ENCODE peak calls at places on chromosomes 3 and 15, in nine cellular contexts. A, Y, B, E, S, U, C, K and H are unnamed samples.

GRCh38 chr3:66053783-66054094 is 15.0 kb upstream of the MAGI1 start:
- DNase-seq in A (no peak), U (no peak), B (no peak), S (no peak), K (no peak), C (no peak), Y (no peak), E (no peak), H (no peak)

GRCh38 chr3:179321585-179322322 is 1.1 kb upstream of the ZNF639 start:
- DNase-seq in C (peak), B (peak), S (peak), U (peak), K (peak), Y (no peak), E (peak), A (peak), H (peak)

GRCh38 chr3:70985572-70985971 is 598.0 kb downstream of the FOXP1 start:
- DNase-seq in Y (no peak), B (no peak), K (no peak), A (no peak), S (no peak), E (no peak), C (no peak), U (no peak), H (no peak)

GRCh38 chr3:128506721-128507120 is 13.7 kb upstream of the GATA2 start:
- DNase-seq in Y (no peak), A (no peak), U (no peak), E (no peak), C (no peak), S (no peak), B (no peak), K (no peak), H (no peak)

GRCh38 chr3:170826047-170826446 is 43.9 kb downstream of the RPL22L1 start:
- DNase-seq in S (no peak), B (no peak), U (no peak), A (no peak), Y (no peak), E (no peak), K (no peak), C (no peak), H (no peak)

GRCh38 chr3:172357850-172358754 is 90.2 kb downstream of the GHSR start:
- DNase-seq in Y (no peak), C (no peak), S (no peak), A (peak), U (peak), B (peak), E (no peak), K (peak), H (peak)

GRCh38 chr15:64501396-64501716 is 41.0 kb downstream of the ZNF609 start:
- DNase-seq in Y (no peak), A (no peak), C (no peak), U (no peak), S (no peak), K (peak), B (no peak), E (no peak), H (no peak)

GRCh38 chr3:52221141-52221562 is 4.3 kb downstream of the TLR9 start:
- DNase-seq in E (no peak), A (no peak), Y (no peak), U (no peak), C (no peak), K (no peak), S (no peak), B (no peak), H (no peak)

GRCh38 chr3:71724584-71725278 is 471 bp downstream of the EIF4E3 start:
- DNase-seq in B (no peak), S (no peak), U (no peak), Y (no peak), C (no peak), A (peak), E (peak), K (peak), H (peak)

GRCh38 chr3:55285156-55285555 is 201.9 kb downstream of the WNT5A start:
- DNase-seq in A (peak), K (peak), C (no peak), Y (no peak), S (no peak), B (no peak), E (no peak), U (no peak), H (no peak)

GRCh38 chr15:58258501-58259274 is 120.5 kb downstream of the AQP9 start:
- DNase-seq in E (no peak), K (peak), A (peak), Y (no peak), S (no peak), B (peak), C (no peak), U (no peak), H (peak)

GRCh38 chr3:129402210-129402609 is 26.2 kb downstream of the EFCAB12 start:
- DNase-seq in Y (no peak), B (no peak), S (no peak), U (no peak), E (no peak), C (no peak), K (no peak), A (no peak), H (no peak)

GRCh38 chr3:187958432-187959003 is 195.4 kb upstream of the LPP start:
- DNase-seq in K (no peak), C (no peak), U (no peak), E (no peak), Y (peak), S (no peak), A (no peak), B (no peak), H (no peak)

GRCh38 chr3:127454968-127455367 is 135.6 kb downstream of the TPRA1 start:
- DNase-seq in C (no peak), U (no peak), E (no peak), A (no peak), K (no peak), S (no peak), B (no peak), Y (no peak), H (no peak)

GRCh38 chr15:77069521-77070121 is 1.3 kb downstream of the TSPAN3 start:
- DNase-seq in E (peak), C (no peak), K (no peak), B (no peak), Y (no peak), U (no peak), S (no peak), A (no peak), H (peak)

GRCh38 chr15:77070180-77070499 is 769 bp downstream of the TSPAN3 start:
- DNase-seq in U (no peak), C (no peak), A (no peak), Y (no peak), E (no peak), B (no peak), K (no peak), S (no peak), H (no peak)

GRCh38 chr15:77066961-77067690 is 3.8 kb downstream of the TSPAN3 start:
- DNase-seq in S (no peak), K (no peak), C (no peak), A (peak), U (no peak), B (no peak), Y (no peak), E (peak), H (peak)

GRCh38 chr15:77068633-77069032 is 2.3 kb downstream of the TSPAN3 start:
- DNase-seq in U (no peak), A (no peak), K (no peak), S (no peak), E (no peak), C (no peak), B (no peak), Y (no peak), H (no peak)

DNA sequence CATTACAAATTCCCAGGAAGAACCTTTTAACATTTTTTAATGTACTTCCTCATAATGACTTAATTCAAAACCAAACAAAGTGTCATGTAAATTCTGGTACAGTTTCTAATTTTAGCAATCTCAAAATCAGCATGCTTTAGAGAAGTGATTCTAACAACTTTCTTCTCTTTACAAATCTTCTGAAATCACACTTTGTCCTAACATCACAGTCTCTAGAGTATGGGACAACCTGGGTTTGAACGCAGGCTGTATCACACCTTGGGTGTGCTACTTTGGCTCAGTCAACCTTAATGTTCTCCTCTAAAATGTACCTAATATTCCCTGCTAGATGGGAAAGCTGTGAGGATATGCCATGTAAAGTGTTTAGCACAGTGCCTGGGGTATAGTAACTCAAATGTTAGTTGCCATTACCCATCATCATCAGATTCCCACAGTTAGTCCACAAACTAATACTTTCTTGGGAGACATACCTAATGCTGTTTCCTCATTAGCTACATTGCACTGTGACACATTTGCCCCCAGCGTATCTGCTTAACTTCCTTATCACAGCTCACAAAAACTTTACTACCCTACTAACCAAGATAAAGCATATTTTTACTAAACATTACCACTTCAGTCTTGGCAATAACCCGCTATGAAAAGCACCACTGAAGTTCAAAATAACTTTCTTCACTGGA is 3.1 kb downstream of the TSPAN3 start:
- DNase-seq in K (no peak), C (no peak), Y (no peak), A (peak), E (no peak), U (no peak), B (no peak), S (no peak), H (no peak)
- H3K4me3 ChIP-seq in K (no peak), C (no peak), Y (no peak), A (no peak), E (peak), U (no peak), B (no peak), S (no peak), H (no peak)

DNA sequence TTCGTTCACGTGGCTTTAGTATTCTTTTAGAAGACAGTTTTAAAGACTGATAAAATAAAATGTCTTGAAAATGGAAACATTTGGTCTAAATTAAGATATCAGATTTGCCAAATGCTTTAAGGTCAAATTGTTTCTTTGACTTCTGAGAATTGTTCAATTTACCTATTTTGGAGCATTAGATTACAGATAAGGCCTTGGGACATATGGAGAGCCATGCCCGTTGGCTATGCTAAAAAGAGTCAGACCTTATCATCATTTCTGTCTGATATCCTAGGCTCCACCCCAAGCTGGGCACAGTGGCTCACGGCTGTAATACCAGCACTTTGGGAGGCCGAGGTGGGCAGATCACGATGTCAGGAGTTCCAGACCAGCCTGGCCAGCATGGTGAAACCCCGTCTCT is 13.0 kb downstream of the ZNF445 start:
- DNase-seq in K (no peak), A (no peak), C (no peak), U (no peak), S (no peak), E (no peak), Y (no peak), B (no peak), H (no peak)
- TF ChIP-seq CTCF in K (no peak), A (no peak), C (no peak), U (no peak), S (no peak), E (no peak), Y (no peak), B (no peak), H (no peak)

GRCh38 chr15:81419304-81419943 is 45.4 kb upstream of the TMC3 start:
- DNase-seq in C (peak), B (peak), A (no peak), S (peak), U (peak), K (peak), Y (no peak), E (peak), H (peak)
- H3K4me3 ChIP-seq in C (no peak), B (no peak), A (no peak), S (no peak), U (no peak), K (no peak), Y (no peak), E (peak), H (no peak)

GRCh38 chr15:95998935-95999334 is 331.6 kb upstream of the NR2F2 start:
- DNase-seq in A (no peak), C (no peak), K (no peak), B (no peak), E (no peak), S (no peak), U (no peak), Y (no peak), H (no peak)
- TF ChIP-seq CTCF in A (no peak), C (no peak), K (no peak), B (no peak), E (no peak), S (no peak), U (no peak), Y (no peak), H (no peak)

GRCh38 chr3:114762144-114762543 is 384.9 kb downstream of the ZBTB20 start:
- DNase-seq in S (no peak), C (no peak), K (no peak), B (no peak), E (no peak), A (no peak), U (no peak), Y (no peak), H (no peak)

GRCh38 chr3:114764056-114764492 is 383.0 kb downstream of the ZBTB20 start:
- DNase-seq in B (peak), Y (no peak), U (peak), E (peak), A (no peak), C (no peak), S (peak), K (peak), H (peak)

GRCh38 chr3:114756506-114757279 is 390.4 kb downstream of the ZBTB20 start:
- DNase-seq in C (no peak), A (peak), K (peak), E (no peak), U (peak), S (peak), B (peak), Y (no peak), H (peak)

GRCh38 chr3:114760679-114761078 is 386.4 kb downstream of the ZBTB20 start:
- DNase-seq in C (no peak), K (no peak), A (no peak), E (no peak), S (no peak), U (no peak), B (no peak), Y (no peak), H (no peak)

GRCh38 chr3:114758828-114759709 is 388.0 kb downstream of the ZBTB20 start:
- DNase-seq in S (peak), K (peak), Y (no peak), U (peak), A (peak), B (peak), E (no peak), C (no peak), H (peak)
- H3K4me3 ChIP-seq in S (peak), K (peak), Y (no peak), U (peak), A (peak), B (peak), E (no peak), C (peak), H (no peak)

GRCh38 chr15:101276501-101277037 is 716 bp downstream of the SELENOS start:
- DNase-seq in U (peak), C (peak), E (peak), K (peak), B (peak), A (peak), S (peak), Y (no peak), H (peak)
- TF ChIP-seq CTCF in U (peak), C (peak), E (peak), K (peak), B (peak), A (peak), S (peak), Y (no peak), H (peak)

DNA sequence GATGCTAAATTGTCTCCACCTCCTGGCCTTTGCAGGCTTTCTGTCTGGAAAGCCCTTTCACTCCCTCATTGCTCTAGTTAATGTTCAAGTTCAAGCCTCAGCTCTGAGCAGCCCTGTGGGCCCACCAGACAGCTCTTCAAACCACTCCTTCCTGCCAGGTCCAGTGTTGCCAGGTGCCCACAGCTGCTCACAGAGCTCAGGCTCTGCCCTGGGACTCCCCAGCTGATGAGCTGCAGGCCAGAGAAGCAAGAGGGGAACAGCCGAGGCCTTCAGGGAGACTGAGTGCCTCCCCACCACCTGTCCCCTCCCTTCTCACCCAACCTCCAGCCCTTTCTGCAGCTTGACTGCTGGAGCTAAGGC is 1.3 kb upstream of the ZBTB47 start:
- DNase-seq in C (no peak), A (no peak), S (no peak), U (no peak), E (no peak), K (no peak), B (no peak), Y (no peak), H (no peak)
- H3K4me3 ChIP-seq in C (no peak), A (peak), S (peak), U (peak), E (no peak), K (peak), B (peak), Y (no peak), H (no peak)